ENCODE peak calls at places on chromosome 17, in five cellular contexts. One of them, this sample, is unnamed.

GRCh38 chr17:44202756-44203155 is 3.1 kb upstream of the ATXN7L3 start:
- DNase-seq in H1: no peak
- DNase-seq in SJSA1: no peak
- DNase-seq in GM23338: no peak
- DNase-seq in cardiac fibroblast: no peak
- DNase-seq in this sample: no peak

GRCh38 chr17:76384222-76384986 is at the start of gene SPHK1:
- DNase-seq in H1: no peak
- DNase-seq in GM23338: peak; percentile 83
- DNase-seq in cardiac fibroblast: peak; percentile 81
- DNase-seq in SJSA1: peak; percentile 88
- DNase-seq in this sample: peak; percentile 71

GRCh38 chr17:37541880-37542675 is 52.4 kb downstream of the DUSP14 start:
- DNase-seq in SJSA1: no peak
- DNase-seq in GM23338: peak; percentile 12
- DNase-seq in cardiac fibroblast: peak; percentile 74
- DNase-seq in H1: no peak
- DNase-seq in this sample: peak; percentile 40

GRCh38 chr17:74836691-74837467 is 22.8 kb downstream of the GRIN2C start:
- DNase-seq in H1: no peak
- DNase-seq in cardiac fibroblast: no peak
- DNase-seq in SJSA1: no peak
- DNase-seq in GM23338: no peak
- DNase-seq in this sample: no peak

GRCh38 chr17:28494445-28495188 is 11.5 kb upstream of the FOXN1 start:
- DNase-seq in cardiac fibroblast: peak; percentile 69
- DNase-seq in H1: peak; percentile 41
- DNase-seq in SJSA1: peak; percentile 73
- DNase-seq in GM23338: peak; percentile 86
- DNase-seq in this sample: peak; percentile 6

GRCh38 chr17:8447816-8448215 is 12.1 kb downstream of the NDEL1 start:
- DNase-seq in H1: no peak
- DNase-seq in cardiac fibroblast: no peak
- DNase-seq in SJSA1: no peak
- DNase-seq in GM23338: no peak
- DNase-seq in this sample: no peak

GRCh38 chr17:58541249-58541648 is 26.8 kb upstream of the MTMR4 start:
- DNase-seq in GM23338: peak; percentile 76
- DNase-seq in cardiac fibroblast: no peak
- DNase-seq in SJSA1: no peak
- DNase-seq in H1: no peak
- DNase-seq in this sample: no peak

GRCh38 chr17:57580055-57580739 is 164.9 kb downstream of the CCDC182 start:
- DNase-seq in H1: no peak
- DNase-seq in SJSA1: no peak
- DNase-seq in cardiac fibroblast: no peak
- DNase-seq in GM23338: no peak
- DNase-seq in this sample: no peak

GRCh38 chr17:78329263-78330059 is 30.4 kb downstream of the SOCS3 start:
- DNase-seq in H1: no peak
- DNase-seq in GM23338: no peak
- DNase-seq in cardiac fibroblast: peak; percentile 83
- DNase-seq in SJSA1: peak; percentile 95
- DNase-seq in this sample: peak; percentile 76

GRCh38 chr17:55540414-55541091 is 29.3 kb upstream of the SMIM36 start:
- DNase-seq in SJSA1: no peak
- DNase-seq in cardiac fibroblast: peak; percentile 79
- DNase-seq in H1: no peak
- DNase-seq in GM23338: no peak
- DNase-seq in this sample: peak; percentile 74

GRCh38 chr17:76527430-76528111 is 9.9 kb downstream of the CYGB start:
- DNase-seq in GM23338: peak; percentile 85
- DNase-seq in cardiac fibroblast: peak; percentile 94
- DNase-seq in H1: no peak
- DNase-seq in SJSA1: peak; percentile 99
- DNase-seq in this sample: peak; percentile 83

GRCh38 chr17:35051579-35052239 is 11.8 kb downstream of the RFFL start:
- DNase-seq in cardiac fibroblast: peak; percentile 18
- DNase-seq in SJSA1: no peak
- DNase-seq in H1: no peak
- DNase-seq in GM23338: no peak
- DNase-seq in this sample: peak; percentile 72

GRCh38 chr17:6713130-6713917 is at the start of gene SLC13A5:
- DNase-seq in H1: peak; percentile 38
- DNase-seq in GM23338: peak; percentile 91
- DNase-seq in cardiac fibroblast: peak; percentile 29
- DNase-seq in SJSA1: no peak
- DNase-seq in this sample: no peak

GRCh38 chr17:81397314-81398169 is 2.3 kb downstream of the BAHCC1 start:
- DNase-seq in H1: no peak
- DNase-seq in SJSA1: peak; percentile 78
- DNase-seq in cardiac fibroblast: peak; percentile 78
- DNase-seq in GM23338: peak; percentile 92
- DNase-seq in this sample: no peak

GRCh38 chr17:859461-860195 is 77.5 kb downstream of the MRM3 start:
- DNase-seq in H1: no peak
- DNase-seq in cardiac fibroblast: peak; percentile 4
- DNase-seq in GM23338: no peak
- DNase-seq in SJSA1: no peak
- DNase-seq in this sample: peak; percentile 31

GRCh38 chr17:79356839-79357447 is 253.9 kb downstream of the RBFOX3 start:
- DNase-seq in SJSA1: no peak
- DNase-seq in cardiac fibroblast: no peak
- DNase-seq in H1: no peak
- DNase-seq in GM23338: no peak
- DNase-seq in this sample: no peak

GRCh38 chr17:79361221-79361734 is 249.6 kb downstream of the RBFOX3 start:
- DNase-seq in H1: no peak
- DNase-seq in GM23338: no peak
- DNase-seq in cardiac fibroblast: no peak
- DNase-seq in SJSA1: no peak
- DNase-seq in this sample: no peak

GRCh38 chr17:79362086-79362995 is 248.5 kb downstream of the RBFOX3 start:
- DNase-seq in cardiac fibroblast: no peak
- DNase-seq in SJSA1: no peak
- DNase-seq in GM23338: no peak
- DNase-seq in H1: no peak
- DNase-seq in this sample: no peak

GRCh38 chr17:79362996-79363305 is 247.9 kb downstream of the RBFOX3 start:
- DNase-seq in cardiac fibroblast: no peak
- DNase-seq in H1: no peak
- DNase-seq in SJSA1: no peak
- DNase-seq in GM23338: no peak
- DNase-seq in this sample: no peak

DNA sequence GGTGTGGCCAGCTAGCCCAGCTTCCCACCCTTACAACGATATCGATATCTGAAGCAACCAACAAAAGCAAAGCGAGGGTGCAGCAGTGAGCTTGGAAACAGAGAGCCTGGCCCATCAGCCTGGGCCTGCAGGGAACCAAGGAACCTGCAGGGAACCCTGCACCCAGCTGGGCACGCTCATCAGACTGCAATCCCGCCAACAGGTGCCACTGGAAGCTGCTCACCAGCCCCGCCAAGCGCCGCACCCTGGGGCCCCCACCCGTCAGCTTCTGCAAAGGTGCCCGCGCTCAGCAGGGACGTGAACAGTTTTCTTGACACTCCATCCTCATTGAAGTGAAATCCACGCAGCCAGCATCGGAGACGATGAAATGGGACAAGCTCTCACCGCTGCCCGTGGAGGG is 250.7 kb downstream of the RBFOX3 start:
- DNase-seq in SJSA1: no peak
- DNase-seq in H1: no peak
- DNase-seq in cardiac fibroblast: no peak
- DNase-seq in GM23338: no peak
- DNase-seq in this sample: no peak
- H3K4me3 ChIP-seq in SJSA1: no peak overlapping the region
- H3K4me3 ChIP-seq in H1: no peak overlapping the region
- H3K4me3 ChIP-seq in cardiac fibroblast: no peak overlapping the region
- H3K4me3 ChIP-seq in GM23338: no peak overlapping the region
- H3K4me3 ChIP-seq in this sample: no peak overlapping the region

GRCh38 chr17:66966529-66967418 is 2.3 kb downstream of the CACNG4 start:
- DNase-seq in SJSA1: no peak
- DNase-seq in GM23338: no peak
- DNase-seq in cardiac fibroblast: no peak
- DNase-seq in H1: no peak
- DNase-seq in this sample: no peak

GRCh38 chr17:66965801-66966528 is 1.5 kb downstream of the CACNG4 start:
- DNase-seq in SJSA1: no peak
- DNase-seq in H1: no peak
- DNase-seq in GM23338: peak; percentile 71
- DNase-seq in cardiac fibroblast: no peak
- DNase-seq in this sample: no peak

GRCh38 chr17:66963521-66964082 is 905 bp upstream of the CACNG4 start:
- DNase-seq in GM23338: peak; percentile 51
- DNase-seq in cardiac fibroblast: no peak
- DNase-seq in H1: no peak
- DNase-seq in SJSA1: no peak
- DNase-seq in this sample: no peak

GRCh38 chr17:66964930-66965800 is 658 bp downstream of the CACNG4 start:
- DNase-seq in H1: no peak
- DNase-seq in cardiac fibroblast: no peak
- DNase-seq in SJSA1: peak; percentile 83
- DNase-seq in GM23338: peak; percentile 82
- DNase-seq in this sample: no peak

DNA sequence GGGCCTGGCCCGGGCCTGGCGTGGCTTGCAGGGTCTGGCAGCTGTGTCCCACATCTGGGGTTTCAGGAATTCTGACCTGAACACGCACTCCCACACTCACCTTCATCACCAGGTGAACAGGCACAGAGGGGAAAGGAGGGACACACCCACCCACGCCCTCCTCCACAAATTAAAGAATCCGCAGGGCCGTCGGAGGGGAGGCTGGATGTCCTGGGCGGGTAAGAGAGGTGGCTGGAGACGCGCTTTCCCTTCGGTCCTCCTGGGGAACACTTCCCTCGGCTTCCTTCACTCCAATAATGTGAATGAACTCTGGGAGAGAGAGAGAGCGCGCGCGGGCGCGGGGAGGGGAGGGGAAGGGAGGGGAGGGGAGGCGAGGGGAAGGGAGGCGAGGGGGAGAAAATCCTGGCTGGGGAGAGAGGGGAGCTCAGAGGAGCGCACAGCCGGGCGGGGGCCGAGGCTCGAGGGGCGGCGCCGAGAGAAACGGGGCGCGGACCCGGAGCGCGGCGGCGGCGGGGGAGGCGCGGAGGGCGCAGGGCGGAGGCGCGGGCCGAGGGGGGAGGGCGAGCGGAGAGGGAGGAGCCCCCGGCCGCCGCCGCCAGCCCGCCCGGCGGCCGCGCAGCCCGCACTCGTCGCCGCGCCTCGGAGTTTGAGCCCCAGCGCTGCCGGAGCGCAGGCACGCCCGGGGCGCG is at the start of gene CACNG4:
- DNase-seq in GM23338: peak; percentile 67
- DNase-seq in cardiac fibroblast: no peak
- DNase-seq in SJSA1: peak; percentile 74
- DNase-seq in H1: no peak
- DNase-seq in this sample: no peak
- H3K4me3 ChIP-seq in GM23338: peak within 1 kb of the TSS; percentile 84
- H3K4me3 ChIP-seq in cardiac fibroblast: peak within 1 kb of the TSS; percentile 24
- H3K4me3 ChIP-seq in SJSA1: peak within 1 kb of the TSS; percentile 83
- H3K4me3 ChIP-seq in H1: peak within 1 kb of the TSS; percentile 59
- H3K4me3 ChIP-seq in this sample: peak within 1 kb of the TSS; percentile 55

DNA sequence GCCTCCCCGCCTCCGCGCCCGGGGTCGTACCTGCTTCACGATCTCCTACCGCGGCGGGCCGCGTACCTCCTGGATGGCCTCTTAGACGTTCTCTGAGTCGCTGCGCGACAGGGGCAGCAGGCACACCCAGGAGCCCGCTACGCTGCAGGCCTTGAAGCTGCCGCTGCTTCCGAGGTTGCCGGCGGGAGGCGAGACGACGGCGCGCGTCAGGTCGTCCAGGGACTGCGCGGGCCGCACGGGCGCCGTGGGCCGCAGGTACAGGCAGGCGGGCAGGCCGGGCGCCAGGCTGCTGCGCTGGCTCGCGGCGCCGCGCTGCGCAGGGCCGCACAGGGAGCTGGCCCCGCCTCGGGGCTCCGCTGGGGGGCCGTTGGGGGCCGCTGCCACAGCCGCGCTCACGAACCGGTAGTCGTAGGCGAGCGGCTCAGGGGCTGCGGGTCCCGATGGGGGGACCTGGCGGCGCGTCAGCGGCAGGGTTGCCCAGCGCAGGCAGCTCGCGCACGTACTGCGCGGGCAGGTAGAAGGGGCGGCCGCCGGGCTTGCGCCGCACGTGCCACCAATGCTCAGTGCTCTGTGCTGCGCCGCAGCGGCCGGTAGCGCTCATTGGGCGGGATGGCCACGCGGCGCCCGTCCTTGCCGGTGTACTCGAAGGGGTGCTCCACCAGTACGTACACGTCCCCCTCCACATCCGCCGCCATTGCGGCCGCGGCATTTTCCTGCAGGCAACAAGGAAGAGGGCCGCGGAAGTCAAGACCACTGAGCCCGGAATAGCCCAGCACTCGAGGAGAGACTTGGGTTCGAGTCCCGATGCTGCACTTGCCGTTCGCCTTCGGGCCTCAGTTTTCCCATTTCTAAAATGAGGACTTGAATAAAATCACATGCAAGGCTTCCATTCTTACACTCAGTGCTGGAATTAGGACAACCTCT is 116.5 kb upstream of the SMURF2 start:
- DNase-seq in SJSA1: peak; percentile 49
- DNase-seq in GM23338: peak; percentile 69
- DNase-seq in cardiac fibroblast: no peak
- DNase-seq in H1: no peak
- DNase-seq in this sample: no peak
- H3K4me3 ChIP-seq in SJSA1: no peak overlapping the region
- H3K4me3 ChIP-seq in GM23338: peak overlapping the region; percentile 80
- H3K4me3 ChIP-seq in cardiac fibroblast: no peak overlapping the region
- H3K4me3 ChIP-seq in H1: peak overlapping the region; percentile 8
- H3K4me3 ChIP-seq in this sample: peak overlapping the region; percentile 33

GRCh38 chr17:83091257-83092141 is 12.1 kb downstream of the METRNL start:
- DNase-seq in H1: no peak
- DNase-seq in SJSA1: no peak
- DNase-seq in cardiac fibroblast: no peak
- DNase-seq in GM23338: no peak
- DNase-seq in this sample: no peak
- H3K4me3 ChIP-seq in H1: no peak overlapping the region
- H3K4me3 ChIP-seq in SJSA1: no peak overlapping the region
- H3K4me3 ChIP-seq in cardiac fibroblast: no peak overlapping the region
- H3K4me3 ChIP-seq in GM23338: no peak overlapping the region
- H3K4me3 ChIP-seq in this sample: no peak overlapping the region

DNA sequence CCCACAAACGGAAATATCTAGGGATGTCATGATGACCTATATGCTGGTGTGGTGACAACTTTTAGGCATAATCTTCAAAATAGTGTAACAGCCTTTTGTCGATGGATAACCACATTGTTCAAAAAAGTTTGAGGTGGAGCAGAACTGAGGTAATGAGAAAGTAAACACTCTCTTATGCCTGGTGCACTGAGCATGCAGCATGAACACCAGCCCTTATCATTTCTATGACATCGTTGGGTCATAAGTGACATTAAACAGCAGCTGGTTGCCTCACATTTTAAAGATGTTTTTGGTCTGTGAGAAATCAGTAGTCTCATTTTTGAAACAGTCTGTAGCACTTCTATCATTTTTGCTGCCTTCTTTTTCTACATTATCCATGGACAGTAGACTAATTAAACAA is 1.8 kb downstream of the KRT23 start:
- DNase-seq in GM23338: no peak
- DNase-seq in cardiac fibroblast: no peak
- DNase-seq in SJSA1: no peak
- DNase-seq in H1: no peak
- DNase-seq in this sample: peak; percentile 74
- H3K4me3 ChIP-seq in GM23338: no peak overlapping the region
- H3K4me3 ChIP-seq in cardiac fibroblast: no peak overlapping the region
- H3K4me3 ChIP-seq in SJSA1: no peak overlapping the region
- H3K4me3 ChIP-seq in H1: no peak overlapping the region
- H3K4me3 ChIP-seq in this sample: no peak overlapping the region